ENCODE peak calls at places on chromosomes 4 and X, in five cellular contexts. Y, L, Q, G and F are unnamed samples.

GRCh38 chr4:139282375-139283075 is 2.5 kb upstream of the MGARP start:
- DNase-seq in Y (no peak), L (no peak), Q (no peak), G (no peak), F (no peak)

GRCh38 chr4:54566608-54567007 is 91.1 kb upstream of the KIT start:
- DNase-seq in Y (no peak), L (no peak), Q (no peak), G (no peak), F (no peak)

GRCh38 chrX:128717635-128718578 is 665.7 kb upstream of the ACTRT1 start:
- DNase-seq in Y (no peak), L (no peak), Q (no peak), G (no peak), F (no peak)

GRCh38 chr4:158962396-158962795 is 140.5 kb upstream of the RAPGEF2 start:
- DNase-seq in Y (no peak), L (no peak), Q (no peak), G (no peak), F (no peak)

GRCh38 chr4:61447918-61448317 is 247.8 kb downstream of the ADGRL3 start:
- DNase-seq in Y (no peak), L (no peak), Q (no peak), G (no peak), F (no peak)

GRCh38 chr4:168151313-168151712 is 59.0 kb downstream of the ANXA10 start:
- DNase-seq in Y (no peak), L (no peak), Q (no peak), G (no peak), F (no peak)

GRCh38 chr4:80268081-80268823 is 1.8 kb downstream of the FGF5 start:
- DNase-seq in Y (no peak), L (no peak), Q (no peak), G (no peak), F (no peak)

GRCh38 chr4:82017680-82018079 is 356.1 kb downstream of the HNRNPD start:
- DNase-seq in Y (no peak), L (peak), Q (no peak), G (no peak), F (no peak)

GRCh38 chr4:185933078-185933581 is 121.1 kb upstream of the SORBS2 start:
- DNase-seq in Y (peak), L (peak), Q (no peak), G (no peak), F (no peak)

GRCh38 chr4:114600066-114600552 is 1.5 kb downstream of the UGT8 start:
- DNase-seq in Y (no peak), L (no peak), Q (no peak), G (no peak), F (no peak)

GRCh38 chr4:52932586-52933482 is 70.7 kb downstream of the RASL11B start:
- DNase-seq in Y (no peak), L (no peak), Q (no peak), G (no peak), F (no peak)

GRCh38 chr4:5368426-5368825 is 317.1 kb downstream of the STK32B start:
- DNase-seq in Y (no peak), L (no peak), Q (no peak), G (no peak), F (no peak)

GRCh38 chr4:133081246-133081645 is 67.8 kb upstream of the PCDH10 start:
- DNase-seq in Y (no peak), L (no peak), Q (no peak), G (no peak), F (no peak)
- TF ChIP-seq CTCF in Y (no peak), L (no peak), Q (no peak), G (no peak), F (no peak)

DNA sequence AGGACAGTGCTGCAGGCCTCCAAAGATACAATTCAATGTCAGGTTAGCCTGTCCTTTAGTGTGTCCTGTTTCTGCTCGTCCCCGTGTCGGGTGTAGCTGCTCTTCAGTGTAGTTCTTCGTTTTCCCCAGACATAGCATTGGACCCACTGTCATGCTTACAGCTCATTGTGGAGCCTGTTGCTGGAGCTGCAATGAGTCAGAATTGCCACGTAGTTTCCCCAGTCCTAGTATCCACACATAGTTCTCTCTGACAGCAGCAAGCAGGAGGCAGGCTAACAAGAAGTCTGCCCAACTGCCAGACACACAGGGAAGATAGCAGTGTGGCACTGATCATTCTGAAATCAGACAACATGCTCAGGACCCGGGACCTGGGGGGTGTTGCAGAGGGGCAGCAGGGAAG is 49.2 kb downstream of the MOSPD2 start:
- DNase-seq in Y (no peak), L (no peak), Q (no peak), G (no peak), F (no peak)
- TF ChIP-seq POLR2A in Y (no peak), L (no peak), Q (no peak), G (no peak), F (no peak)

GRCh38 chr4:153785830-153786721 is 2.8 kb downstream of the SFRP2 start:
- DNase-seq in Y (no peak), L (no peak), Q (no peak), G (no peak), F (no peak)
- TF ChIP-seq CTCF in Y (no peak), L (peak), Q (no peak), G (peak), F (peak)

GRCh38 chr4:56907489-56908205 is at the start of gene REST:
- DNase-seq in Y (peak), L (peak), Q (peak), G (peak), F (peak)

GRCh38 chr4:56910172-56910967 is 2.7 kb downstream of the REST start:
- DNase-seq in Y (no peak), L (no peak), Q (no peak), G (no peak), F (no peak)

GRCh38 chr4:56907009-56907408 is 691 bp upstream of the REST start:
- DNase-seq in Y (no peak), L (no peak), Q (no peak), G (peak), F (no peak)

GRCh38 chr4:56908206-56909082 is 744 bp downstream of the REST start:
- DNase-seq in Y (peak), L (peak), Q (peak), G (peak), F (peak)

DNA sequence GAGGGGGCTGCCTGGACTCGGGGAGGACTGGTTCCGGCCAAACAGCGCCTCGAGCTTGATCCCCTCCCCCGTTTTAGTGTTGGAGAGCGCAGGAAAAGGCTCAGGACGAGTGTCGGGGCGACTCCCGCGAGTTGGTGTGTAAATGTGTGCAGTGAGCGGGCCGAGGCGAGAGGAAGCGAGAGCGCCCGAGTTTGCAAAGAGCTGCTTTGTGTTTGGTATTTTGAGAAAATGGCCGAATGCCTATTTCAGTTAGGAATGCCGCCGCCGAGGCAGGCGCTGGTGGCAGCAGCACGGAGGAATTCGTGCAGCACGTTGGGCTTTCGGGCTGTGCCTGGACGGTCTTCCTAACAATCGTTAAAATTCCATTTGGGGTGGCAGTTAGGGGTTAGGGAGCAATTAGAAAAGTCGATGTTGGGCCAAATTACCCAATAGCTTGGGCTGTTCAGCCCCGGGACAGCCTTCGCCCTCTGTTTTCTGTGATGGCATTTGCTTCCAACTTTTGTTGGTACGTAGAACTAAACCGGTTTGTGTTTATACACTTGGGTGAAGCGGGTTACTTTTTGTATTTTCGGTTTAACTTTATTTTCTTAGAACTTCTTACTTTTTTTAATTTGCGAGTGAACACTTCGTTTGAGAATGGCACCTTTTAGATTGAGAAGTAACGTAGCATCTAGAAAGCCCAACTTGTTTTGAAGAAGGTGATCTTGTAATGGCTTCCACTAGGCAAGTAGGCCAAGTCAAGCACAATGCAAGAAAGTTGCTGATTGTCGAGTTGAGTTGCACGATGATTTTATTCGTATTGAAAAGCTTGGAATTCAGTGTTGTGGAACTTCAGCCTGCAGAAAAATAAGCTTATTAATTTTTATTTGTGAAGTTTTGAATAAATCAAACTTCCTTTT is 1.6 kb downstream of the REST start:
- DNase-seq in Y (peak), L (peak), Q (peak), G (peak), F (peak)
- TF ChIP-seq POLR2A in Y (no peak), L (no peak), Q (no peak), G (no peak), F (no peak)

DNA sequence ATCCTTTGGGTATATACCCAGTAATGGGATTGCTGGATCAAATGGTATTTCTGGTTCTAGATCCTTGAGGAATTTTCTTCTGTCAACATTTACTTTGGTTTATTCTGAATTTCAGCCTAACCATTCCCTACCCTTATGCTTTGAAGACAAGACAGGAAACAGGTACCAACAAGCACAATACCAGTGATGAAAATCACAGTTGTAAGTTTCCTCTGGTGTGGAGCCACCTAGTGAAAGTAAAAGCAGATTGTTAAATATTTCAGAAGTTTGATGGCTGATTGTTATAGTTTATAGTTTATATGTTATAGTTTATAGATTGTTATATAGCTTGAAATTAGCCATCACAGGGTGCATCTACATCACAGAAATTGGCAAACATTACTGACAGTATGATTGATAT is 104.5 kb upstream of the AGA start:
- DNase-seq in Y (no peak), L (no peak), Q (no peak), G (no peak), F (no peak)
- TF ChIP-seq CTCF in Y (no peak), L (no peak), Q (no peak), G (no peak), F (no peak)

DNA sequence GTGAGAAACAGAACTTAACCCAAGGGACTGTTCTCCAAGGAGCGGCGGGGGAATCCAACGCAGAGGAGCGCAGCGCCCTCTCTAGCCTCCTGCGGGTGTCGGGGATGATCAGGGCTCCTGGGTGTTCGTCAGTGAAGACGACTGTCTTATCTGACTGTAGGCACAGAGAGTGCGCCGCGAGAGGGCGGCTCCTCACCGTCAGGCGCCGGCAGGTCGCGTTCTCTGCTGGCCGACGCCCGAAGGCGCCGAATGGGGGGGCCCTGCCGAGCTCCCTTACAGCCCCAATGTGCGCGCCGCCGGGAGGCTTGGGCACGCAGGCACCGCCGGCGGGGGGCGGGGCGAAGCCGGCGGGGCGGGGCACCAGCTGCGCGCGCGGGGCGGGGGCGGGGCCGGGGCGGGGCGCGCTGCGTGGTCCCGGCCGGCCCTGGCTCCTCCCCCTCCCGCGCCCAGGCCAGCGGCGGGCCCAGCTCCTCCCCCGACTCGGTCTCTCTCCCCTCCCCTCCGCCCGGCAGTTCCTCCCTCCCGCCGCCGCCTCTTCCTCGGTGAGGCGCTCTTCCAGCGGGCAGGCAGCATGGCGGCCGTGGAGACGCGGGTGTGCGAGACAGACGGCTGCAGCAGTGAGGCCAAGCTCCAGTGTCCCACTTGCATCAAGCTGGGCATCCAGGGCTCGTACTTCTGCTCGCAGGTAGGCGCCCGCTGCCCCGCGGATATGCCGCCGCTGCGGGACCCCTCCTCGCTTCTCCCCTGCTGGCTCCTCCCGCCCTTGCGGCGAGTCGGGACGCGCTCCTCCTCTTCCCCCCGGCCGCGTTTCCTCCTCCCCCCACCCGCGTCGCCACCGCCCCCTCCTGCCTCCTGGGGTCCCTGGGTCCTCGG is at the start of gene METAP1:
- DNase-seq in Y (peak), L (peak), Q (peak), G (peak), F (peak)
- TF ChIP-seq POLR2A in Y (peak), L (peak), Q (no peak), G (peak), F (peak)

DNA sequence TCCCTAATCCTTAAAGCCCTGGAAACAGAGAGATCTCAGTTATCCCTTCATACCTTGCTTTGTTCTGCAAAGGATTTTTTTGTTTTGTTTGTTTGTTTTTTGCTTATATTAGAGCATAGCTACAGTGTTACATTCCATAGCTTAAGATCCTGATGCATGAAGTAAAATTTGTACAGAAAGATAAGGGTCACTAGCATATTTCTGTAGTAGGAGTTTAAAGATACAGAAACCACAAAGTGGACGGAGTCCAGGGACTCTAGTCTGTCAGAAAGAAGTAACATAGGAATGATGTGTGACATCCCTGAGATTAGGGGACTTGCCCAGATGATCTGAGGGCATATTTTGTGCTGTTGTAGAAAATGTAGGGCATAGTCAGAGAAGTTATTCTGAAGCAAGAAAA is 151.9 kb upstream of the PLAC1 start:
- DNase-seq in Y (no peak), L (no peak), Q (no peak), G (no peak), F (no peak)
- TF ChIP-seq CTCF in Y (no peak), L (no peak), Q (no peak), G (no peak), F (no peak)